ENCODE peak calls at places on chromosomes 1 and 21, in four cellular contexts. One of them, this sample, is unnamed. For H3K4me1, the result is how much of the 10 kb centered on the place peaks cover.

GRCh38 chr1:41466146-41466545 is 18.3 kb downstream of the EDN2 start:
- DNase-seq in H1: no peak
- DNase-seq in GM12878: no peak
- DNase-seq in HepG2: no peak
- DNase-seq in this sample: no peak

GRCh38 chr21:37593015-37593414 is 226.4 kb downstream of the DYRK1A start:
- DNase-seq in GM12878: no peak
- DNase-seq in HepG2: no peak
- DNase-seq in H1: peak
- DNase-seq in this sample: peak

GRCh38 chr1:119467857-119468666 is 38.9 kb upstream of the HSD3B1 start:
- DNase-seq in GM12878: no peak
- DNase-seq in H1: no peak
- DNase-seq in HepG2: peak
- DNase-seq in this sample: no peak

GRCh38 chr1:165144757-165145397 is 211.6 kb downstream of the LMX1A start:
- DNase-seq in H1: peak
- DNase-seq in HepG2: peak
- DNase-seq in GM12878: no peak
- DNase-seq in this sample: peak

GRCh38 chr1:23984417-23985186 is 4.5 kb upstream of the SRSF10 start:
- DNase-seq in H1: no peak
- DNase-seq in GM12878: no peak
- DNase-seq in HepG2: peak
- DNase-seq in this sample: no peak

GRCh38 chr1:3304255-3304654 is 150.2 kb upstream of the ARHGEF16 start:
- DNase-seq in H1: no peak
- DNase-seq in HepG2: no peak
- DNase-seq in GM12878: no peak
- DNase-seq in this sample: no peak

GRCh38 chr1:90990779-90991178 is 31.1 kb downstream of the ZNF644 start:
- DNase-seq in HepG2: no peak
- DNase-seq in GM12878: no peak
- DNase-seq in H1: no peak
- DNase-seq in this sample: no peak

GRCh38 chr1:201597551-201598230 is 58.8 kb downstream of the NAV1 start:
- DNase-seq in HepG2: no peak
- DNase-seq in H1: no peak
- DNase-seq in GM12878: no peak
- DNase-seq in this sample: no peak

GRCh38 chr1:6121651-6122370 is 58.3 kb downstream of the CHD5 start:
- DNase-seq in H1: no peak
- DNase-seq in GM12878: no peak
- DNase-seq in HepG2: no peak
- DNase-seq in this sample: no peak

GRCh38 chr1:174700775-174701174 is 253.0 kb downstream of the GPR52 start:
- DNase-seq in H1: no peak
- DNase-seq in HepG2: no peak
- DNase-seq in GM12878: no peak
- DNase-seq in this sample: no peak

GRCh38 chr1:244273845-244274619 is 177.7 kb downstream of the ADSS2 start:
- DNase-seq in GM12878: no peak
- DNase-seq in H1: no peak
- DNase-seq in HepG2: no peak
- DNase-seq in this sample: no peak

GRCh38 chr21:25907573-25908275 is 173.0 kb downstream of the GABPA start:
- DNase-seq in H1: no peak
- DNase-seq in HepG2: no peak
- DNase-seq in GM12878: no peak
- DNase-seq in this sample: no peak

GRCh38 chr1:31567956-31568570 is 8.3 kb upstream of the TINAGL1 start:
- DNase-seq in GM12878: no peak
- DNase-seq in HepG2: no peak
- DNase-seq in H1: no peak
- DNase-seq in this sample: no peak

GRCh38 chr1:84997667-84998600 is 1.0 kb upstream of the MCOLN2 start:
- DNase-seq in GM12878: no peak
- DNase-seq in H1: no peak
- DNase-seq in HepG2: no peak
- DNase-seq in this sample: peak

GRCh38 chr1:247387500-247387899 is 28.5 kb upstream of the NLRP3 start:
- DNase-seq in HepG2: no peak
- DNase-seq in H1: no peak
- DNase-seq in GM12878: no peak
- DNase-seq in this sample: no peak

GRCh38 chr1:204294371-204294770 is 65.4 kb downstream of the PLEKHA6 start:
- DNase-seq in GM12878: no peak
- DNase-seq in HepG2: peak
- DNase-seq in H1: no peak
- DNase-seq in this sample: no peak

GRCh38 chr1:110673197-110673701 is 1.5 kb downstream of the KCNA3 start:
- DNase-seq in HepG2: no peak
- DNase-seq in GM12878: no peak
- DNase-seq in H1: no peak
- DNase-seq in this sample: no peak

GRCh38 chr1:11882814-11883538 is 24.2 kb upstream of the NPPB start:
- DNase-seq in H1: no peak
- DNase-seq in HepG2: peak
- DNase-seq in GM12878: no peak
- DNase-seq in this sample: peak

GRCh38 chr1:1435094-1435903 is at the start of gene VWA1:
- DNase-seq in H1: no peak
- DNase-seq in HepG2: no peak
- DNase-seq in GM12878: no peak
- DNase-seq in this sample: no peak

GRCh38 chr1:182253319-182253718 is 138.3 kb downstream of the GLUL start:
- DNase-seq in GM12878: no peak
- DNase-seq in H1: no peak
- DNase-seq in HepG2: no peak
- DNase-seq in this sample: no peak

GRCh38 chr1:27496604-27497155 is 6.7 kb upstream of the WASF2 start:
- DNase-seq in GM12878: no peak
- DNase-seq in HepG2: no peak
- DNase-seq in H1: no peak
- DNase-seq in this sample: peak

GRCh38 chr1:155186266-155186954 is 12.8 kb downstream of the TRIM46 start:
- DNase-seq in H1: no peak
- DNase-seq in GM12878: no peak
- DNase-seq in HepG2: no peak
- DNase-seq in this sample: no peak

GRCh38 chr1:172180886-172181285 is 239.6 kb upstream of the C1orf105 start:
- DNase-seq in GM12878: peak
- DNase-seq in H1: no peak
- DNase-seq in HepG2: no peak
- DNase-seq in this sample: no peak

GRCh38 chr21:41648591-41649031 is 118.2 kb downstream of the RIPK4 start:
- DNase-seq in H1: no peak
- DNase-seq in HepG2: no peak
- DNase-seq in GM12878: no peak
- DNase-seq in this sample: no peak

GRCh38 chr1:164613176-164613575 is 54.2 kb downstream of the PBX1 start:
- DNase-seq in HepG2: peak
- DNase-seq in H1: no peak
- DNase-seq in GM12878: no peak
- DNase-seq in this sample: no peak

GRCh38 chr1:118333601-118334241 is 148.7 kb upstream of the SPAG17 start:
- DNase-seq in GM12878: no peak
- DNase-seq in H1: no peak
- DNase-seq in HepG2: no peak
- DNase-seq in this sample: no peak

GRCh38 chr1:8023287-8023994 is 2.7 kb downstream of the ERRFI1 start:
- DNase-seq in HepG2: no peak
- DNase-seq in H1: no peak
- DNase-seq in GM12878: no peak
- DNase-seq in this sample: no peak

GRCh38 chr1:161420763-161421455 is 53.2 kb upstream of the CFAP126 start:
- DNase-seq in GM12878: no peak
- DNase-seq in HepG2: no peak
- DNase-seq in H1: peak
- DNase-seq in this sample: peak

GRCh38 chr1:43854473-43854872 is 79.1 kb upstream of the ARTN start:
- DNase-seq in GM12878: no peak
- DNase-seq in H1: no peak
- DNase-seq in HepG2: no peak
- DNase-seq in this sample: no peak

GRCh38 chr1:106814418-106814817 is 242.1 kb upstream of the PRMT6 start:
- DNase-seq in GM12878: no peak
- DNase-seq in H1: no peak
- DNase-seq in HepG2: no peak
- DNase-seq in this sample: no peak

GRCh38 chr21:30044447-30045064 is 104.8 kb upstream of the GRIK1 start:
- DNase-seq in HepG2: peak
- DNase-seq in GM12878: no peak
- DNase-seq in H1: no peak
- DNase-seq in this sample: no peak

GRCh38 chr1:99469641-99470040 is 176.3 kb upstream of the PALMD start:
- DNase-seq in GM12878: no peak
- DNase-seq in H1: no peak
- DNase-seq in HepG2: no peak
- DNase-seq in this sample: no peak

GRCh38 chr1:202860744-202861419 is 28.1 kb downstream of the RABIF start:
- DNase-seq in GM12878: no peak
- DNase-seq in HepG2: peak
- DNase-seq in H1: peak
- DNase-seq in this sample: peak

GRCh38 chr1:77063118-77063517 is 156.1 kb downstream of the PIGK start:
- DNase-seq in H1: no peak
- DNase-seq in HepG2: no peak
- DNase-seq in GM12878: no peak
- DNase-seq in this sample: no peak

GRCh38 chr1:221723018-221723917 is 18.6 kb downstream of the DUSP10 start:
- DNase-seq in H1: no peak
- DNase-seq in GM12878: no peak
- DNase-seq in HepG2: no peak
- DNase-seq in this sample: no peak

GRCh38 chr1:187051618-187052232 is 223.0 kb downstream of the PLA2G4A start:
- DNase-seq in HepG2: peak
- DNase-seq in H1: no peak
- DNase-seq in GM12878: peak
- DNase-seq in this sample: peak

GRCh38 chr1:202283991-202284390 is 57.7 kb downstream of the UBE2T start:
- DNase-seq in H1: no peak
- DNase-seq in GM12878: no peak
- DNase-seq in HepG2: no peak
- DNase-seq in this sample: no peak

GRCh38 chr1:158112994-158113758 is 67.5 kb upstream of the CD1D start:
- DNase-seq in HepG2: no peak
- DNase-seq in H1: no peak
- DNase-seq in GM12878: no peak
- DNase-seq in this sample: peak

GRCh38 chr1:119827010-119827409 is 15.8 kb upstream of the REG4 start:
- DNase-seq in GM12878: no peak
- DNase-seq in HepG2: no peak
- DNase-seq in H1: no peak
- DNase-seq in this sample: no peak

GRCh38 chr1:234725177-234726132 is 115.5 kb upstream of the IRF2BP2 start:
- DNase-seq in GM12878: no peak
- DNase-seq in HepG2: no peak
- DNase-seq in H1: no peak
- DNase-seq in this sample: no peak
- H3K4me1 ChIP-seq in GM12878: half or more
- H3K4me1 ChIP-seq in HepG2: half or more
- H3K4me1 ChIP-seq in H1: under half
- H3K4me1 ChIP-seq in this sample: under half

GRCh38 chr1:63960326-63960725 is 186.5 kb downstream of the ROR1 start:
- DNase-seq in HepG2: no peak
- DNase-seq in H1: no peak
- DNase-seq in GM12878: no peak
- DNase-seq in this sample: no peak
- TF ChIP-seq SUZ12 in HepG2: no peak
- TF ChIP-seq SUZ12 in H1: no peak
- TF ChIP-seq SUZ12 in GM12878: no peak
- TF ChIP-seq SUZ12 in this sample: no peak

GRCh38 chr1:229027622-229028182 is 243.2 kb upstream of the RAB4A start:
- DNase-seq in GM12878: no peak
- DNase-seq in HepG2: peak
- DNase-seq in H1: peak
- DNase-seq in this sample: peak

GRCh38 chr1:229027158-229027557 is 243.8 kb upstream of the RAB4A start:
- DNase-seq in H1: no peak
- DNase-seq in HepG2: no peak
- DNase-seq in GM12878: no peak
- DNase-seq in this sample: no peak

GRCh38 chr1:229028987-229029550 is 241.8 kb upstream of the RAB4A start:
- DNase-seq in H1: no peak
- DNase-seq in GM12878: no peak
- DNase-seq in HepG2: no peak
- DNase-seq in this sample: no peak

GRCh38 chr1:229029644-229030235 is 241.2 kb upstream of the RAB4A start:
- DNase-seq in HepG2: no peak
- DNase-seq in H1: no peak
- DNase-seq in GM12878: no peak
- DNase-seq in this sample: no peak

DNA sequence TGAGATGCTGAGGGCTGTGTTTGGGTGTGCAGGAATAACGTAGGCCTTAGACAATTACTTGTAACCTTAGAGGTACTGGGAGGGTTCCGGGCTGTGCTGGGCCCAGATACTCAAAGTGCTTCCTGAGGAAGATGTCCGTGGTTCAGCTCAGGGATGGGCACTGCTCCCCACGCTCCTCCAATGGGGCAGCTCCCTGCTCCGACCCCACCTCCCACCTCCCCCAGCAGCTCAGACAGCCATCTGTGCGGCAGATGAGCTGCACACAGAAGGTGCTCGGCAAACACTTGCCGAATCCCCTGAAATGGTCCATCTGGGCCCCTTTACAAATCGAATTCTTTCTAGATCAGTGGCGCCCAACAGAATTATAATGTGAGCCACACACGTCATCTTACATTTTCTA is 242.4 kb upstream of the RAB4A start:
- DNase-seq in GM12878: no peak
- DNase-seq in HepG2: no peak
- DNase-seq in H1: no peak
- DNase-seq in this sample: no peak
- TF ChIP-seq YY1 in GM12878: no peak
- TF ChIP-seq YY1 in HepG2: no peak
- TF ChIP-seq YY1 in H1: no peak
- TF ChIP-seq YY1 in this sample: no peak

DNA sequence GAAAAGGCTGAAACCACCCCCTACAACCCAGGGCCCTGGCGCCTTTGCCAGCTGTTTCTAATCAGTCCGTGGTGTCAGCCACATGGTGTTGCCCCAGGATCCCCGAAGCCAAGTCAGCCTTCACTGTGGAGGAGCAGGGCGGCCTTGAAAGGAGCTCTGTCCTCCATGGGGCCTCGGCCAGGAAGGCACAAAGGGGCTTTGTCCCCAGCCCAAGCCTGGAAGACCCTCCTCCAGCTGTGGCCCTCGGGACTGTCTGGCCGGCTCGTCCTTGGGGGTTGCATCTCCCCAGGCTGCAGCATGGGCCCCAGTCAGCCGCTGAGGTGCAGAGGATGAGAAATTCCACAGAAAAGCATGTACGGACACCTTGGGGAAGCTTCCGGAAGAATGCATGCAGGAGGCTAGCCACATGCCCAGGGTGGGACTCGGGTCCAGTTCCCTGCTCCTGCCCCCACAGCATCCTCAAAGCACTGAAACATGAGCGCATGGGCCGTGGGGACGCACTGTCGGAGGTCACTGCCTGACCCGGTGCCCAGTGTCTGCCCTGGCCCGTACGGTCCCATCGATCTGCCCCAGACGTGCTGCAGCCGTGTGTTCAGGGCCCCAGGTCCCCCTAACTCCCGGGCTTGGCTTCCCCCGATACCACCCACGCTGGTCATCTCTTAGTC is 38.6 kb upstream of the POFUT2 start:
- DNase-seq in HepG2: no peak
- DNase-seq in H1: no peak
- DNase-seq in GM12878: no peak
- DNase-seq in this sample: no peak
- H3K4me1 ChIP-seq in HepG2: half or more
- H3K4me1 ChIP-seq in H1: under half
- H3K4me1 ChIP-seq in GM12878: under half
- H3K4me1 ChIP-seq in this sample: half or more

This sample was measured in NT2/D1.